ENCODE peak calls at places on chromosomes 4 and X, in six cellular contexts. G is RWPE1, E is ovary, I is SW 1271, R is KBM-7, F is NCI-H2029 treated with DMSO at 0.1 percent for 48 hours. D is an unnamed sample.

GRCh38 chr4:112840061-112840460 is 203.1 kb downstream of the LARP7 start:
- DNase-seq in F (no peak), E (no peak), G (no peak), I (no peak), R (no peak), D (no peak)

GRCh38 chr4:1012031-1012739 is 759 bp downstream of the FGFRL1 start:
- DNase-seq in G (peak; percentile 31), I (peak; percentile 44), F (no peak), R (peak; percentile 44), E (peak; percentile 75), D (no peak)

GRCh38 chr4:8117278-8117682 is 41.3 kb downstream of the ABLIM2 start:
- DNase-seq in R (peak; percentile 50), E (no peak), I (peak; percentile 53), G (peak; percentile 59), F (no peak), D (no peak)

GRCh38 chrX:107978707-107979307 is 3.4 kb downstream of the TEX13B start:
- DNase-seq in F (no peak), G (peak; percentile 1), R (peak; percentile 53), I (peak; percentile 0), E (no peak), D (no peak)

GRCh38 chr4:3442959-3443749 is 1.4 kb downstream of the HGFAC start:
- DNase-seq in I (peak; percentile 10), F (no peak), R (peak; percentile 62), E (peak; percentile 65), G (peak; percentile 53), D (no peak)

GRCh38 chr4:84319124-84319523 is 180.0 kb downstream of the NKX6-1 start:
- DNase-seq in E (no peak), F (no peak), G (no peak), I (no peak), R (no peak), D (no peak)

GRCh38 chr4:48706741-48707140 is 73.3 kb downstream of the FRYL start:
- DNase-seq in F (no peak), E (no peak), G (no peak), R (no peak), I (no peak), D (no peak)

GRCh38 chr4:40630335-40631021 is 814 bp upstream of the RBM47 start:
- DNase-seq in I (no peak), F (no peak), G (peak; percentile 40), E (peak; percentile 31), R (no peak), D (no peak)

GRCh38 chr4:88672987-88673386 is 24.6 kb downstream of the NAP1L5 start:
- DNase-seq in R (peak; percentile 55), I (peak; percentile 31), E (no peak), G (no peak), F (no peak), D (no peak)

GRCh38 chrX:13428055-13428786 is 108.4 kb upstream of the ATXN3L start:
- DNase-seq in I (peak; percentile 1), R (peak; percentile 81), F (no peak), E (no peak), G (peak; percentile 69), D (peak; percentile 36)

GRCh38 chrX:144601010-144601409 is 646.3 kb upstream of the SPANXN1 start:
- DNase-seq in R (no peak), F (no peak), E (no peak), I (no peak), G (no peak), D (no peak)

GRCh38 chrX:101347859-101348451 is 587 bp downstream of the TIMM8A start:
- DNase-seq in F (no peak), R (peak; percentile 41), G (peak; percentile 13), E (no peak), I (no peak), D (no peak)

GRCh38 chrX:56802921-56803848 is 74.1 kb downstream of the NBDY start:
- DNase-seq in R (no peak), I (no peak), F (no peak), G (no peak), E (peak; percentile 91), D (peak; percentile 69)

GRCh38 chrX:10006086-10006485 is 38.9 kb downstream of the CLDN34 start:
- DNase-seq in I (no peak), R (no peak), F (no peak), E (no peak), G (no peak), D (no peak)

GRCh38 chr4:161828061-161828460 is 335.7 kb downstream of the FSTL5 start:
- DNase-seq in E (no peak), G (no peak), F (no peak), R (no peak), I (no peak), D (no peak)

GRCh38 chr4:183912585-183912984 is 7.5 kb downstream of the STOX2 start:
- DNase-seq in E (no peak), F (no peak), I (no peak), R (no peak), G (peak; percentile 26), D (no peak)

GRCh38 chr4:48673537-48673936 is 106.5 kb downstream of the FRYL start:
- DNase-seq in G (no peak), I (no peak), E (no peak), R (no peak), F (no peak), D (no peak)

GRCh38 chr4:217891-218290 is 87.4 kb downstream of the ZNF732 start:
- DNase-seq in R (no peak), I (no peak), E (no peak), G (no peak), F (no peak), D (no peak)

GRCh38 chr4:187618701-187619278 is 376.8 kb upstream of the ZFP42 start:
- DNase-seq in F (no peak), I (no peak), G (peak; percentile 5), R (no peak), E (no peak), D (no peak)

GRCh38 chr4:687048-687974 is 1.6 kb downstream of the SLC49A3 start:
- DNase-seq in R (no peak), E (peak; percentile 40), F (no peak), I (peak; percentile 58), G (peak; percentile 83), D (peak; percentile 45)

GRCh38 chr4:23888421-23889319 is 1.2 kb downstream of the PPARGC1A start:
- DNase-seq in F (peak; percentile 52), E (peak; percentile 9), R (no peak), G (no peak), I (no peak), D (no peak)

GRCh38 chrX:22314692-22315091 is 42.0 kb downstream of the CBLL2 start:
- DNase-seq in R (no peak), E (no peak), G (no peak), F (no peak), I (no peak), D (no peak)

GRCh38 chr4:97235516-97235915 is 907.8 kb downstream of the STPG2 start:
- DNase-seq in I (no peak), F (no peak), G (no peak), E (no peak), R (no peak), D (no peak)

GRCh38 chr4:11487139-11487538 is 58.4 kb upstream of the HS3ST1 start:
- DNase-seq in R (no peak), G (no peak), I (no peak), E (no peak), F (no peak), D (no peak)

GRCh38 chrX:17882680-17883079 is 21.6 kb upstream of the RAI2 start:
- DNase-seq in R (no peak), I (no peak), F (no peak), E (no peak), G (no peak), D (no peak)

GRCh38 chrX:10231461-10231860 is 74.7 kb downstream of the CLCN4 start:
- DNase-seq in E (no peak), I (no peak), G (no peak), R (no peak), F (no peak), D (no peak)

GRCh38 chr4:24584175-24584850 is at the start of gene DHX15:
- DNase-seq in G (peak; percentile 90), R (peak; percentile 98), E (peak; percentile 95), I (peak; percentile 95), F (peak; percentile 92), D (peak; percentile 92)

GRCh38 chr4:40729555-40729954 is 20.2 kb upstream of the NSUN7 start:
- DNase-seq in G (no peak), R (no peak), F (no peak), E (no peak), I (no peak), D (no peak)

GRCh38 chrX:47012131-47012530 is 66.1 kb upstream of the RGN start:
- DNase-seq in E (no peak), I (no peak), F (no peak), R (no peak), G (no peak), D (no peak)

GRCh38 chr4:76952631-76953587 is 3.4 kb downstream of the SEPTIN11 start:
- DNase-seq in G (no peak), E (no peak), I (no peak), F (no peak), R (no peak), D (no peak)

GRCh38 chr4:184462724-184463123 is 11.6 kb downstream of the IRF2 start:
- DNase-seq in R (no peak), G (no peak), F (peak; percentile 10), E (no peak), I (no peak), D (no peak)

GRCh38 chr4:79338148-79338547 is 12.3 kb upstream of the NAA11 start:
- DNase-seq in G (no peak), R (no peak), I (no peak), E (no peak), F (no peak), D (no peak)

GRCh38 chr4:184534511-184535391 is 60.4 kb upstream of the IRF2 start:
- DNase-seq in E (no peak), F (no peak), R (peak; percentile 90), I (peak; percentile 27), G (no peak), D (peak; percentile 79)

GRCh38 chrX:98405376-98405775 is 1521.7 kb downstream of the RPA4 start:
- DNase-seq in I (no peak), F (peak; percentile 1), E (no peak), R (no peak), G (peak; percentile 6), D (no peak)

GRCh38 chr4:52982246-52982950 is 120.3 kb downstream of the RASL11B start:
- DNase-seq in F (peak; percentile 74), G (peak; percentile 33), I (peak; percentile 16), E (no peak), R (peak; percentile 55), D (peak; percentile 5)